ENCODE peak calls at places on chromosomes 12 and 14, in four cellular contexts. O is IMR-90, W is SK-N-SH, P is GM12878. Q is an unnamed sample.

GRCh38 chr12:109098671-109099070 is 1.3 kb downstream of the UNG start:
- DNase-seq in W (no peak), O (no peak), P (no peak), Q (no peak)

GRCh38 chr12:96150442-96150841 is 43.7 kb upstream of the ELK3 start:
- DNase-seq in P (no peak), W (no peak), O (no peak), Q (no peak)

GRCh38 chr14:30820674-30821073 is 53.7 kb upstream of the COCH start:
- DNase-seq in W (no peak), P (no peak), O (no peak), Q (no peak)

GRCh38 chr14:20697273-20698017 is 8.9 kb downstream of the ANG start:
- DNase-seq in W (peak; percentile 59), O (peak; percentile 75), P (no peak), Q (peak; percentile 34)

GRCh38 chr14:73167727-73168126 is 31.4 kb downstream of the PSEN1 start:
- DNase-seq in P (no peak), W (no peak), O (no peak), Q (no peak)

GRCh38 chr12:49092086-49092815 is 2.4 kb downstream of the DHH start:
- DNase-seq in P (no peak), W (peak; percentile 77), O (peak; percentile 30), Q (peak; percentile 93)

GRCh38 chr12:118999107-118999506 is 17.8 kb downstream of the SRRM4 start:
- DNase-seq in W (peak; percentile 19), P (no peak), O (no peak), Q (no peak)

GRCh38 chr14:103679351-103679750 is 35.9 kb downstream of the XRCC3 start:
- DNase-seq in W (peak; percentile 74), O (no peak), P (peak; percentile 34), Q (no peak)

GRCh38 chr14:51609251-51609986 is 42.3 kb upstream of the FRMD6 start:
- DNase-seq in O (peak; percentile 43), W (no peak), P (no peak), Q (no peak)

GRCh38 chr12:110811972-110812371 is 34.8 kb upstream of the CCDC63 start:
- DNase-seq in O (no peak), W (no peak), P (no peak), Q (no peak)

GRCh38 chr12:34292736-34293625 is 270.7 kb downstream of the ALG10 start:
- DNase-seq in O (no peak), P (no peak), W (no peak), Q (peak; percentile 73)

GRCh38 chr12:71671816-71672215 is 7.7 kb downstream of the THAP2 start:
- DNase-seq in P (no peak), W (no peak), O (no peak), Q (peak; percentile 66)

GRCh38 chr14:104723651-104724406 is at the start of gene ADSS1:
- DNase-seq in O (no peak), P (no peak), W (peak; percentile 98), Q (peak; percentile 78)
- TF ChIP-seq SMC3 in O (peak; percentile 18), P (peak; percentile 47), W (no peak), Q (peak; percentile 41)

GRCh38 chr12:26874501-26875296 is 41.7 kb upstream of the ITPR2 start:
- DNase-seq in W (no peak), P (peak; percentile 68), O (no peak), Q (no peak)
- TF ChIP-seq SMC3 in W (no peak), P (no peak), O (no peak), Q (no peak)

DNA sequence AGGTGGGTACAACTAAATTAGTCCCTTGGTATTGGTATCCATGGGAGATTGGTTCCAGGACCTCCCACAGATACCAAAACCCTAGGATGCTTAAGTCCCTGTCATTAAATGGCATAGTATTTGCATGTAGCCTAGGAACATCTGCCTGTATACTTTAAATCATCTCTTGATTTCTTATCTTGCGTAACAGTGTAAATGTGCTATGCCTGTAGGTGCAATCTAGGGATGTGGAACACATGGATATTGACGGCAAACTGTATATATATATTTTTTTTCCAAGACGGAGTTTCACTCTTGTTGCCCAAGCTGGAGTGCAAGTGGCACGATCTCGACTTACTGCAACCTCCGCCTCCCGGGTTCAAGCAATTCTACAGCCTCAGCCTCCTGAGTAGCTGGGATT is 1.5 kb downstream of the KNTC1 start:
- DNase-seq in P (no peak), O (no peak), W (no peak), Q (no peak)
- TF ChIP-seq SMC3 in P (no peak), O (no peak), W (no peak), Q (no peak)

DNA sequence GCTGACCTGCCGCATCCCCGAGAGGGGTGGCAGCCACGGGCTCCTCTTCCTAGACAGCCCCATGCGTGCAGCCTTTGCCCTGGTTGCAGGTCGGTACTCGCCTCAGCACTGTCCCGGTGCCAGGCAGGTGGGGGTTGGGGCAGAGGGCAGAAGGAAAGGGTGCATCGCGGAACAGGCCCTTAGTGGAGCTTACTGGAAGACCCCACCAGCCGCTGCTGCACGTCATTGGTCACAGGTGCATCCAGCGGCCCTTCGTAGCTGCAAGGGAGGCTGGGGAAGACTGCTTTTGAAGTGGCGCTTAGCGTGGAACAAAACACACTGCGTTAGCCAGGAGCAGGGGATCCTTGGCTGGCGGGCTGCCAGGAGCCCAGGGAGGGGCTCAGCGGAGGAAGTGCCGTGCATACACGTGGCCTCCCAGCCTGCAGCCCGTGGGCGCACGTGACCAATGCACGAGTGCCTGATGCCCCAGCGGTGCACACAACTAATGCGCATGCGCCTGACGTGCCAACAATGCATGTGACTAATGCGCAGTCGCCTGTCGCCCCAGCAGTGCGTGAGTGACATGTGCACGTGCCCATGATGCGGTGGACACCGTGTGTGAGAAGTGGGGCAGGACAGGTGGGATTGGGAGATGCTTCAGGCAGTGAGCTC is 5.0 kb upstream of the EP400 start:
- DNase-seq in P (no peak), O (no peak), W (peak; percentile 40), Q (peak; percentile 27)
- TF ChIP-seq SMC3 in P (no peak), O (no peak), W (no peak), Q (no peak)

DNA sequence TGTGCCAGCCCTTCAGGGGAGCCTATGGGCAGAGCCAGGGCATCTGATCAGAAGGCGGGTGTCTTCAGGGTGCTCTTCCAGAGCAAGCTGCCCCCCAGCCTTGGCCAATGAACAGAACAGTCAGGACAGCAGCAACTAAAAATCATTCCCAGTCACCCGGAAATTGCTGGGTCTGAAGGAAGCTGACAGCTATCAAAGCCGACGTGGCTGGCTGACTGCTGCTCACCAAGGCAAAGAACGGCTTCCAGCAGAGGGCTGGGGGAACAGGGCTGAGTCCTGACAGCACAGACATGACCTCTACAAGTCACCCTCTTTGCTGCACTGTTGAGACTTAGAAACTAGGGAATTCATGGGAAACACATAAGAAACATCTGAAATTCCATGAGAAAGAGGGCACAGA is 365.4 kb downstream of the SEC23A start:
- DNase-seq in W (no peak), O (no peak), P (no peak), Q (no peak)
- TF ChIP-seq SMC3 in W (no peak), O (no peak), P (no peak), Q (no peak)

GRCh38 chr12:123714302-123714627 is 2.1 kb downstream of the ATP6V0A2 start:
- DNase-seq in O (no peak), W (no peak), P (no peak), Q (peak; percentile 29)

GRCh38 chr12:123715151-123715676 is 3.1 kb downstream of the ATP6V0A2 start:
- DNase-seq in O (peak; percentile 5), P (no peak), W (no peak), Q (no peak)

GRCh38 chr12:123712780-123713319 is 697 bp downstream of the ATP6V0A2 start:
- DNase-seq in P (no peak), W (no peak), O (no peak), Q (no peak)

GRCh38 chr12:123713398-123714301 is 1.5 kb downstream of the ATP6V0A2 start:
- DNase-seq in W (peak; percentile 27), O (peak; percentile 10), P (no peak), Q (peak; percentile 30)
- TF ChIP-seq SMC3 in W (no peak), O (no peak), P (no peak), Q (no peak)

DNA sequence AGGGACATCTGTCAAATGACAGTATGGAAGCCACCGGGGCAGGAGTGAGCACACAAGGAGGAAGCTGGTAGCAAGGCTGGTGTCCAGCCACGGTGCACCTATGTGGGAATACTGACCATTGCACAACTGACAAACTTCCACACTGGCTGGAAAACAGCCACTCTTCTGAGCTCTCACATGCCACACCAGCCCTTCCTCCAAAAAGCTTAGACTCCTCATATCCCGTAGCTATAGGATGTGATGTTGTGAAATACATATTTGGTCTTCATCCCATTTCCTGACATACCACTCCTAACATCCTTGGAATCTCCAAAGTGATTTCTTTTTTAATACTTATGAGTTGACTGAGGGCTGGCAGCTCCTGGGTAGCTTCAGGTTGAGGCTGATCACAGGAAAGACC is 103.6 kb downstream of the NTF3 start:
- DNase-seq in O (peak; percentile 53), P (no peak), W (no peak), Q (no peak)
- TF ChIP-seq SMC3 in O (no peak), P (no peak), W (no peak), Q (no peak)

GRCh38 chr12:46492471-46493351 is 120.1 kb upstream of the SLC38A2 start:
- DNase-seq in W (no peak), P (no peak), O (peak; percentile 97), Q (no peak)
- TF ChIP-seq SMC3 in W (no peak), P (no peak), O (no peak), Q (no peak)

Q was measured in K562.